ENCODE peak calls at places on chromosome 7, in five cellular contexts. R, U, C, Y and A are unnamed samples.

GRCh38 chr7:151731022-151731441 is 145.9 kb downstream of the PRKAG2 start:
- DNase-seq in R (no peak), U (no peak), C (peak), Y (peak), A (no peak)

GRCh38 chr7:101923276-101923985 is 106.0 kb downstream of the CUX1 start:
- DNase-seq in R (no peak), U (no peak), C (no peak), Y (no peak), A (no peak)

GRCh38 chr7:36289833-36290661 is 99.6 kb upstream of the ANLN start:
- DNase-seq in R (no peak), U (no peak), C (no peak), Y (peak), A (no peak)

GRCh38 chr7:141074162-141074989 is 512 bp downstream of the TMEM178B start:
- DNase-seq in R (no peak), U (peak), C (peak), Y (peak), A (peak)

GRCh38 chr7:151146761-151147160 is 20.7 kb downstream of the GBX1 start:
- DNase-seq in R (no peak), U (no peak), C (no peak), Y (no peak), A (no peak)

GRCh38 chr7:78587443-78588044 is 789.0 kb downstream of the PHTF2 start:
- DNase-seq in R (no peak), U (peak), C (no peak), Y (peak), A (peak)

GRCh38 chr7:116653204-116653603 is 18.8 kb upstream of the MET start:
- DNase-seq in R (no peak), U (no peak), C (no peak), Y (no peak), A (peak)

GRCh38 chr7:1227814-1228534 is 4.7 kb upstream of the UNCX start:
- DNase-seq in R (no peak), U (peak), C (no peak), Y (peak), A (no peak)

GRCh38 chr7:121436136-121436535 is 40.0 kb upstream of the FAM3C start:
- DNase-seq in R (no peak), U (no peak), C (no peak), Y (no peak), A (no peak)

GRCh38 chr7:47568569-47568968 is 13.3 kb downstream of the TNS3 start:
- DNase-seq in R (no peak), U (no peak), C (no peak), Y (no peak), A (no peak)

GRCh38 chr7:119256446-119257131 is 1016.4 kb upstream of the KCND2 start:
- DNase-seq in R (no peak), U (no peak), C (no peak), Y (peak), A (no peak)

GRCh38 chr7:22732556-22733126 is 5.6 kb downstream of the IL6 start:
- DNase-seq in R (no peak), U (no peak), C (no peak), Y (peak), A (no peak)